ENCODE peak calls at places on chromosomes 5 and 9, in seven cellular contexts. V, M, F, Y, Q, K and R are unnamed samples.

GRCh38 chr5:180085837-180086236 is 14.3 kb upstream of the RNF130 start:
- DNase-seq in Y (no peak), K (no peak), V (no peak), F (no peak), M (no peak), Q (no peak), R (no peak)

GRCh38 chr9:96031366-96031824 is 155.9 kb downstream of the ERCC6L2 start:
- DNase-seq in F (no peak), M (no peak), K (peak; percentile 39), Q (peak; percentile 52), Y (peak; percentile 62), V (no peak), R (peak; percentile 75)

GRCh38 chr9:85995612-85996011 is 54.7 kb downstream of the NAA35 start:
- DNase-seq in Q (no peak), V (no peak), F (no peak), M (no peak), K (no peak), Y (no peak), R (no peak)

GRCh38 chr9:37464426-37465248 is 613 bp downstream of the ZBTB5 start:
- DNase-seq in Y (peak; percentile 83), M (no peak), K (peak; percentile 84), F (no peak), Q (peak; percentile 77), V (peak; percentile 91), R (peak; percentile 78)

GRCh38 chr9:136225366-136225747 is 20.3 kb downstream of the QSOX2 start:
- DNase-seq in K (no peak), F (no peak), V (no peak), M (peak; percentile 89), Q (no peak), Y (no peak), R (no peak)

GRCh38 chr9:86732514-86732913 is 214.8 kb downstream of the GAS1 start:
- DNase-seq in F (no peak), M (no peak), Y (peak; percentile 27), K (no peak), V (peak; percentile 81), Q (peak; percentile 39), R (no peak)

GRCh38 chr5:138947780-138948179 is 72.6 kb upstream of the LRRTM2 start:
- DNase-seq in Q (no peak), V (peak; percentile 22), K (no peak), Y (no peak), M (peak; percentile 11), F (no peak), R (no peak)

GRCh38 chr9:124286292-124286931 is 28.7 kb downstream of the NEK6 start:
- DNase-seq in Q (no peak), F (no peak), M (peak; percentile 91), K (no peak), Y (no peak), V (no peak), R (no peak)

GRCh38 chr5:62937661-62938558 is 359.3 kb downstream of the LRRC70 start:
- DNase-seq in F (peak; percentile 58), Q (no peak), M (no peak), V (no peak), Y (no peak), K (no peak), R (no peak)

GRCh38 chr9:68678430-68678829 is 26.6 kb upstream of the PIP5K1B start:
- DNase-seq in F (peak; percentile 46), Y (peak; percentile 42), M (no peak), V (no peak), Q (no peak), K (no peak), R (no peak)

GRCh38 chr5:93805616-93806393 is 64.4 kb upstream of the POU5F2 start:
- DNase-seq in M (no peak), K (no peak), V (no peak), Y (no peak), F (no peak), Q (no peak), R (no peak)

GRCh38 chr5:61599370-61600140 is 267.5 kb downstream of the ZSWIM6 start:
- DNase-seq in F (peak; percentile 7), Q (no peak), V (no peak), M (no peak), Y (peak; percentile 41), K (no peak), R (peak; percentile 24)

GRCh38 chr5:53779541-53779981 is 219.1 kb downstream of the NDUFS4 start:
- DNase-seq in Y (no peak), F (no peak), M (no peak), V (no peak), K (peak; percentile 26), Q (no peak), R (no peak)

GRCh38 chr9:36486933-36487481 is 85.7 kb upstream of the MELK start:
- DNase-seq in K (peak; percentile 66), V (peak; percentile 76), M (peak; percentile 71), F (peak; percentile 28), Y (peak; percentile 70), Q (peak; percentile 51), R (no peak)

GRCh38 chr5:134749415-134749814 is 9.2 kb upstream of the DDX46 start:
- DNase-seq in V (no peak), K (no peak), Y (no peak), Q (no peak), M (no peak), F (no peak), R (no peak)

GRCh38 chr5:56506586-56506985 is 273.5 kb upstream of the ANKRD55 start:
- DNase-seq in Q (no peak), K (no peak), V (no peak), Y (no peak), F (no peak), M (no peak), R (no peak)

GRCh38 chr5:39191216-39191615 is 28.1 kb downstream of the FYB1 start:
- DNase-seq in M (no peak), Y (no peak), F (no peak), Q (no peak), V (no peak), K (no peak), R (no peak)

DNA sequence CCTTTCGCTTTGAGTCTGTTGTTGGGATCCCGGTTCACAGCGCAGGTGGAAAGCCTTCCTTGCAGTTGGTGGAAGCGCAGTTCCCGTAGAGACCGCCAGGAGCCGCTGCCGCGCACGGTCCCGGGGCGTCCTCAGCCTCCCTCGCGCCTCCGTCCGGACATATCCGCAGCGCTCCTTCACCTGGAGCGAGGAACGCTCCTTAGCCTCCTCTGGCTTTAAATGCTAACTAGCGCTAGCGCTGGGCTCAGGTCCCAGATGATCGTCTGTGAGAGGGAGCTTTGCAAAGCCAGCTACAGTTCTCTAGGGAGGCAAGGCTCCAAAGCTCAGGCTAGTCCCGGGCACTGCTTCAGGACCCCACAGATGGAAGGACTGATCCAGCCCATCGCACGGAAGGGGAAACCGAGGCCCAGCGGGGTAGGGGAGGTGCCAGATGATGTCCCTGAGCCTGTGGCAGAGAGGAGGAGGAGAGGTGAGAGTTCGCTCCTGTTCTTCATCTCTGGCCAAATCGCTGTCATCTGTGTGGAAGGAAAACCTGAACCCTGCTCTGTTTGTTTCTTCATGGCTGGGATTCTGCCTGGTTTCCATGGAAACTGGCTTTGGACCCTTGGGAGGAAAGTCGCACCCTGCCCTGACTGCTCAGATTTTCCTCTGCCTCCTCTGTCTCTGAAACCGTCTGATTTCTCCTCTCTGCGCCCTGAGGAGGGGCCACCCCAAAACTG is 31.4 kb downstream of the COL15A1 start:
- DNase-seq in K (peak; percentile 86), Y (peak; percentile 90), M (peak; percentile 92), V (peak; percentile 95), F (peak; percentile 34), Q (peak; percentile 89), R (peak; percentile 88)
- TF ChIP-seq POLR2A in K (no peak), Y (no peak), M (no peak), V (no peak), F (no peak), Q (no peak), R (no peak)

GRCh38 chr5:14155075-14155474 is 11.9 kb downstream of the TRIO start:
- DNase-seq in F (no peak), Y (no peak), K (no peak), V (no peak), Q (no peak), M (no peak), R (no peak)

GRCh38 chr5:14155730-14156129 is 12.6 kb downstream of the TRIO start:
- DNase-seq in Q (no peak), Y (no peak), K (no peak), M (no peak), V (no peak), F (no peak), R (no peak)

GRCh38 chr5:14156611-14157493 is 13.7 kb downstream of the TRIO start:
- DNase-seq in V (no peak), F (peak; percentile 34), Y (no peak), M (no peak), Q (peak; percentile 39), K (peak; percentile 56), R (peak; percentile 46)

GRCh38 chr5:14153071-14153864 is 10.1 kb downstream of the TRIO start:
- DNase-seq in M (no peak), Q (no peak), K (no peak), V (no peak), Y (no peak), F (no peak), R (no peak)

GRCh38 chr5:14153932-14154646 is 10.9 kb downstream of the TRIO start:
- DNase-seq in V (peak; percentile 93), K (peak; percentile 81), M (peak; percentile 83), Q (peak; percentile 61), F (no peak), Y (peak; percentile 50), R (peak; percentile 66)
- TF ChIP-seq POLR2A in V (no peak), K (no peak), M (no peak), Q (no peak), F (no peak), Y (no peak), R (no peak)

GRCh38 chr5:43604699-43605098 is 1.7 kb downstream of the NNT start:
- DNase-seq in F (no peak), V (no peak), M (no peak), K (no peak), Y (no peak), Q (no peak), R (no peak)

GRCh38 chr5:43601454-43602260 is 1.3 kb upstream of the NNT start:
- DNase-seq in V (no peak), K (no peak), M (no peak), Q (no peak), Y (no peak), F (peak; percentile 32), R (no peak)

GRCh38 chr5:43603535-43604363 is 769 bp downstream of the NNT start:
- DNase-seq in Y (peak; percentile 86), F (peak; percentile 31), Q (peak; percentile 38), M (peak; percentile 86), V (peak; percentile 84), K (peak; percentile 83), R (peak; percentile 51)

GRCh38 chr5:43602818-43603534 is at the start of gene NNT:
- DNase-seq in V (peak; percentile 87), M (peak; percentile 91), Y (peak; percentile 86), Q (peak; percentile 75), F (peak; percentile 61), K (peak; percentile 88), R (peak; percentile 64)

GRCh38 chr5:43602456-43602817 is 543 bp upstream of the NNT start:
- DNase-seq in M (peak; percentile 50), V (peak; percentile 74), F (peak; percentile 30), Y (peak; percentile 52), Q (peak; percentile 32), K (peak; percentile 31), R (no peak)
- TF ChIP-seq POLR2A in M (no peak), V (no peak), F (no peak), Y (no peak), Q (no peak), K (no peak), R (no peak)

DNA sequence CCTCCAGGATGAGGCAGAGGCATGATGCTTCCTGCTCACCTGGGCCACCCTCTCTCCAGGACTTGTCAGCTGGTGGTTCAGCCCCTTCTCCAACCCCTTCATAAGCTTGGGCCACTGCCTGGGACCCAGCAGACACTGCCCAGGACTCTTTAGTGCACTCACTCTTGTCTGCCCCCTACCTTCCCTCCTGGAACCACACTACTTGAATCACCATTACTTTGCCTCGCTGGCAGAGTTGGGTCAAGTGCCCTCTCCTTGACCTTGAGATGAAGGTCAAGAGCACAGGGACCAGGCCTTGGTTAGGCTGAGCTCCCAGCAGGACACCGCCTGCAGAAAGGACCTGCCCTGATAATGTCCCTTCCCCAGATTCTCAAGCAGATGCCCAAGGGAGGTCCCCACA is 8.5 kb upstream of the ENDOG start:
- DNase-seq in V (no peak), Y (no peak), F (no peak), K (no peak), M (no peak), Q (no peak), R (no peak)
- TF ChIP-seq POLR2A in V (no peak), Y (no peak), F (no peak), K (no peak), M (no peak), Q (no peak), R (no peak)